ENCODE peak calls at places on chromosomes 4 and X, in ten cellular contexts. One of them, this sample, is unnamed.
A peak's percentile ranks its signal among the peaks of the same experiment; 100 is the strongest.

GRCh38 chr4:129971419-129971818 is 875.5 kb downstream of the C4orf33 start:
- DNase-seq in ovary: no peak
- DNase-seq in pancreas: no peak
- DNase-seq in kidney: no peak
- DNase-seq in Peyer's patch: no peak
- DNase-seq in left ventricle myocardium inferior: no peak
- DNase-seq in heart left ventricle: no peak
- DNase-seq in cardiac muscle cell: no peak
- DNase-seq in MM.1S: no peak
- DNase-seq in psoas muscle: no peak
- DNase-seq in this sample: no peak

GRCh38 chrX:124033821-124034220 is 72.3 kb downstream of the STAG2 start:
- DNase-seq in MM.1S: no peak
- DNase-seq in left ventricle myocardium inferior: no peak
- DNase-seq in cardiac muscle cell: no peak
- DNase-seq in pancreas: no peak
- DNase-seq in heart left ventricle: no peak
- DNase-seq in ovary: no peak
- DNase-seq in kidney: no peak
- DNase-seq in Peyer's patch: no peak
- DNase-seq in psoas muscle: no peak
- DNase-seq in this sample: no peak

GRCh38 chr4:153233761-153234371 is 29.6 kb downstream of the TRIM2 start:
- DNase-seq in Peyer's patch: no peak
- DNase-seq in cardiac muscle cell: no peak
- DNase-seq in pancreas: peak; percentile 37
- DNase-seq in heart left ventricle: no peak
- DNase-seq in psoas muscle: no peak
- DNase-seq in MM.1S: no peak
- DNase-seq in ovary: no peak
- DNase-seq in kidney: no peak
- DNase-seq in left ventricle myocardium inferior: no peak
- DNase-seq in this sample: no peak

GRCh38 chrX:112846787-112847186 is 6.2 kb upstream of the AMOT start:
- DNase-seq in psoas muscle: no peak
- DNase-seq in heart left ventricle: no peak
- DNase-seq in left ventricle myocardium inferior: no peak
- DNase-seq in MM.1S: no peak
- DNase-seq in cardiac muscle cell: no peak
- DNase-seq in ovary: no peak
- DNase-seq in Peyer's patch: no peak
- DNase-seq in kidney: no peak
- DNase-seq in pancreas: no peak
- DNase-seq in this sample: no peak

GRCh38 chr4:165971941-165972340 is 98.9 kb downstream of the TLL1 start:
- DNase-seq in pancreas: no peak
- DNase-seq in kidney: no peak
- DNase-seq in cardiac muscle cell: no peak
- DNase-seq in left ventricle myocardium inferior: no peak
- DNase-seq in MM.1S: no peak
- DNase-seq in psoas muscle: no peak
- DNase-seq in ovary: no peak
- DNase-seq in heart left ventricle: no peak
- DNase-seq in Peyer's patch: peak; percentile 74
- DNase-seq in this sample: no peak

GRCh38 chrX:13463608-13464007 is 105.8 kb upstream of the EGFL6 start:
- DNase-seq in cardiac muscle cell: no peak
- DNase-seq in psoas muscle: peak; percentile 56
- DNase-seq in ovary: no peak
- DNase-seq in MM.1S: no peak
- DNase-seq in heart left ventricle: no peak
- DNase-seq in left ventricle myocardium inferior: peak; percentile 38
- DNase-seq in pancreas: no peak
- DNase-seq in kidney: no peak
- DNase-seq in Peyer's patch: peak; percentile 62
- DNase-seq in this sample: peak; percentile 60

GRCh38 chrX:18864390-18864920 is 119.5 kb downstream of the PHKA2 start:
- DNase-seq in pancreas: no peak
- DNase-seq in MM.1S: no peak
- DNase-seq in psoas muscle: no peak
- DNase-seq in Peyer's patch: no peak
- DNase-seq in cardiac muscle cell: no peak
- DNase-seq in ovary: no peak
- DNase-seq in heart left ventricle: no peak
- DNase-seq in left ventricle myocardium inferior: no peak
- DNase-seq in kidney: no peak
- DNase-seq in this sample: no peak

GRCh38 chrX:95152810-95153209 is 1478.8 kb downstream of the FAM133A start:
- DNase-seq in left ventricle myocardium inferior: no peak
- DNase-seq in MM.1S: no peak
- DNase-seq in kidney: no peak
- DNase-seq in pancreas: no peak
- DNase-seq in psoas muscle: peak; percentile 16
- DNase-seq in heart left ventricle: no peak
- DNase-seq in ovary: no peak
- DNase-seq in cardiac muscle cell: no peak
- DNase-seq in Peyer's patch: no peak
- DNase-seq in this sample: no peak

GRCh38 chr4:3657917-3658913 is 108.0 kb upstream of the ADRA2C start:
- DNase-seq in cardiac muscle cell: no peak
- DNase-seq in pancreas: no peak
- DNase-seq in kidney: peak; percentile 94
- DNase-seq in left ventricle myocardium inferior: peak; percentile 28
- DNase-seq in ovary: no peak
- DNase-seq in psoas muscle: peak; percentile 61
- DNase-seq in Peyer's patch: no peak
- DNase-seq in MM.1S: no peak
- DNase-seq in heart left ventricle: no peak
- DNase-seq in this sample: no peak

GRCh38 chrX:19513383-19513782 is 1.9 kb downstream of the MAP3K15 start:
- DNase-seq in cardiac muscle cell: no peak
- DNase-seq in MM.1S: no peak
- DNase-seq in left ventricle myocardium inferior: no peak
- DNase-seq in psoas muscle: no peak
- DNase-seq in ovary: no peak
- DNase-seq in pancreas: no peak
- DNase-seq in heart left ventricle: no peak
- DNase-seq in kidney: no peak
- DNase-seq in Peyer's patch: no peak
- DNase-seq in this sample: peak; percentile 13

GRCh38 chrX:115452256-115452655 is 108.7 kb upstream of the PLS3 start:
- DNase-seq in kidney: no peak
- DNase-seq in Peyer's patch: no peak
- DNase-seq in pancreas: no peak
- DNase-seq in left ventricle myocardium inferior: no peak
- DNase-seq in heart left ventricle: no peak
- DNase-seq in ovary: no peak
- DNase-seq in psoas muscle: no peak
- DNase-seq in cardiac muscle cell: no peak
- DNase-seq in MM.1S: no peak
- DNase-seq in this sample: no peak

GRCh38 chrX:54710920-54711319 is 87.1 kb downstream of the ITIH6 start:
- DNase-seq in cardiac muscle cell: no peak
- DNase-seq in psoas muscle: no peak
- DNase-seq in MM.1S: no peak
- DNase-seq in Peyer's patch: no peak
- DNase-seq in heart left ventricle: no peak
- DNase-seq in kidney: no peak
- DNase-seq in ovary: no peak
- DNase-seq in left ventricle myocardium inferior: no peak
- DNase-seq in pancreas: no peak
- DNase-seq in this sample: no peak

GRCh38 chrX:11464360-11464759 is 171.1 kb downstream of the AMELX start:
- DNase-seq in heart left ventricle: no peak
- DNase-seq in cardiac muscle cell: no peak
- DNase-seq in pancreas: no peak
- DNase-seq in kidney: no peak
- DNase-seq in ovary: no peak
- DNase-seq in MM.1S: no peak
- DNase-seq in psoas muscle: no peak
- DNase-seq in left ventricle myocardium inferior: no peak
- DNase-seq in Peyer's patch: no peak
- DNase-seq in this sample: no peak

GRCh38 chr4:142408003-142408441 is 438.1 kb downstream of the INPP4B start:
- DNase-seq in Peyer's patch: no peak
- DNase-seq in ovary: no peak
- DNase-seq in kidney: no peak
- DNase-seq in cardiac muscle cell: no peak
- DNase-seq in pancreas: no peak
- DNase-seq in psoas muscle: no peak
- DNase-seq in heart left ventricle: no peak
- DNase-seq in left ventricle myocardium inferior: no peak
- DNase-seq in MM.1S: no peak
- DNase-seq in this sample: no peak

GRCh38 chr4:5365071-5366008 is 314.1 kb downstream of the STK32B start:
- DNase-seq in heart left ventricle: no peak
- DNase-seq in cardiac muscle cell: no peak
- DNase-seq in pancreas: peak; percentile 52
- DNase-seq in left ventricle myocardium inferior: no peak
- DNase-seq in Peyer's patch: no peak
- DNase-seq in ovary: no peak
- DNase-seq in kidney: no peak
- DNase-seq in MM.1S: peak; percentile 55
- DNase-seq in psoas muscle: no peak
- DNase-seq in this sample: no peak

DNA sequence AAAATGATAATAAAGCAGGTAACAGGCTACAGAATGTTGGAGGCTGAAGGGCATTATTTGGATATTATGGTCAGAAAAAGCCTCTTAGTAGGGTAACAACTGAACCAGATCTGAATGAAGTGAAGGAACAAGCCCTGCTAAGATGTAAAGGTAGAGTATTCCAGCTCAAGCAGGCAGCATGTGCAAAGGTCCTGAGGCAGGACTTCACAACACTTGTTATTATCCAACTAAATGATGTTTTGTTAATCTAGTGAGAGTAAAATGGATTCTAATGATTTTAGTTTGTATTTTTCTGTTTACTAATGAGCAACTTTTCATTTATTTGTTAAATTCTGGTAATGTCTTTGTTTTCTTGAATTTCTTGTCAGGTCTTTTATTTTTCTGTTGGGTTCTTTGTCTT is 35.7 kb downstream of the RAB33B start:
- DNase-seq in psoas muscle: no peak
- DNase-seq in ovary: no peak
- DNase-seq in Peyer's patch: no peak
- DNase-seq in left ventricle myocardium inferior: no peak
- DNase-seq in pancreas: no peak
- DNase-seq in MM.1S: no peak
- DNase-seq in heart left ventricle: no peak
- DNase-seq in cardiac muscle cell: no peak
- DNase-seq in kidney: no peak
- DNase-seq in this sample: no peak
- H3K27ac ChIP-seq in psoas muscle: no peak overlapping the region
- H3K27ac ChIP-seq in ovary: no peak overlapping the region
- H3K27ac ChIP-seq in Peyer's patch: no peak overlapping the region
- H3K27ac ChIP-seq in left ventricle myocardium inferior: no peak overlapping the region
- H3K27ac ChIP-seq in pancreas: no peak overlapping the region
- H3K27ac ChIP-seq in MM.1S: no peak overlapping the region
- H3K27ac ChIP-seq in heart left ventricle: no peak overlapping the region
- H3K27ac ChIP-seq in cardiac muscle cell: no peak overlapping the region
- H3K27ac ChIP-seq in kidney: no peak overlapping the region
- H3K27ac ChIP-seq in this sample: no peak overlapping the region

GRCh38 chr4:39924014-39924413 is 53.7 kb downstream of the PDS5A start:
- DNase-seq in kidney: no peak
- DNase-seq in cardiac muscle cell: no peak
- DNase-seq in psoas muscle: no peak
- DNase-seq in left ventricle myocardium inferior: no peak
- DNase-seq in heart left ventricle: no peak
- DNase-seq in MM.1S: no peak
- DNase-seq in pancreas: no peak
- DNase-seq in ovary: no peak
- DNase-seq in Peyer's patch: no peak
- DNase-seq in this sample: no peak

DNA sequence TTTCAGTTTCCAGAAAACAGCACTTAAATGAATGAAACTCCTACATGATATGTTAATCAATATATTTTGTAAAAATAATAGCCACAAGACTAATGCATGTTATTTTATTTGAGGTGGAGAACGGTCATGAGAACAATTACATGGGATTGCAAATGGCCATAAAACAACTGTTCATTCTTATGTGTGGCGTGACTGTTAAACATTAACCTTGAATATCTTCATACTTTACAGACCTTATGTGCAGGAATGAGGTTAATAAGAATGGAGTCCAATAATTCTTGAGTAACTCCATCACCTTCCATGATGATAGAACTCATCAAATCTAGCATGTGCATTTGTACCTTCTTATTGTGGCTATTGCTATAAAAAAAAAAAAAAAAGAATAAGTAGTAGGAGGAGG is 55.3 kb downstream of the PDS5A start:
- DNase-seq in heart left ventricle: no peak
- DNase-seq in kidney: no peak
- DNase-seq in cardiac muscle cell: no peak
- DNase-seq in MM.1S: no peak
- DNase-seq in psoas muscle: no peak
- DNase-seq in left ventricle myocardium inferior: no peak
- DNase-seq in ovary: no peak
- DNase-seq in pancreas: no peak
- DNase-seq in Peyer's patch: no peak
- DNase-seq in this sample: no peak
- H3K36me3 ChIP-seq in heart left ventricle: peaks cover 2% of the 10 kb centered on the region
- H3K36me3 ChIP-seq in kidney: peaks cover 6% of the 10 kb centered on the region
- H3K36me3 ChIP-seq in cardiac muscle cell: peaks cover 26% of the 10 kb centered on the region
- H3K36me3 ChIP-seq in MM.1S: no peaks in the 10 kb centered on the region
- H3K36me3 ChIP-seq in psoas muscle: no peaks in the 10 kb centered on the region
- H3K36me3 ChIP-seq in left ventricle myocardium inferior: peaks cover 47% of the 10 kb centered on the region
- H3K36me3 ChIP-seq in ovary: no peaks in the 10 kb centered on the region
- H3K36me3 ChIP-seq in pancreas: no peaks in the 10 kb centered on the region
- H3K36me3 ChIP-seq in Peyer's patch: no peaks in the 10 kb centered on the region
- H3K36me3 ChIP-seq in this sample: peaks cover 84% of the 10 kb centered on the region

DNA sequence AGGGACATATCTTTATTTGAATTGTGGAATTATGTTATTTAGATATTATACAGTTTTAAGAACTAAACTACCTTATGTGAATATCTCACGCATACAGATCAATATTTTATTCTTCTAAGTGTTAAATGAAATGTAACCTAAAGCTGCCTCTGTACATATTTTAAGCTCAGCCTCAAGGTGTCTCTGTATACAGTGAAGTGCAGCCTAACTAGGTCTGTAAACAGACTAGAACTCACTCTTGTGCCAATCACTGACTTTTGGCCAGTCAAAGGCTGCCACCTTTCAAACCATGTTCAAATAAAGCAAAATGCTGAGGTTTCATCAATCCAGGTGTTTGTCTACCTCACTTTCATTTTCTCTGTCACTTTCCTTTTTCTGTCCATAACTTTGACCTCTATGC is 1074.5 kb upstream of the PRKX start:
- DNase-seq in MM.1S: peak; percentile 34
- DNase-seq in Peyer's patch: no peak
- DNase-seq in left ventricle myocardium inferior: no peak
- DNase-seq in psoas muscle: no peak
- DNase-seq in kidney: no peak
- DNase-seq in ovary: no peak
- DNase-seq in heart left ventricle: no peak
- DNase-seq in pancreas: no peak
- DNase-seq in cardiac muscle cell: no peak
- DNase-seq in this sample: no peak
- TF ChIP-seq CTCF in MM.1S: no peak
- TF ChIP-seq CTCF in Peyer's patch: no peak
- TF ChIP-seq CTCF in left ventricle myocardium inferior: no peak
- TF ChIP-seq CTCF in psoas muscle: no peak
- TF ChIP-seq CTCF in kidney: no peak
- TF ChIP-seq CTCF in ovary: no peak
- TF ChIP-seq CTCF in heart left ventricle: no peak
- TF ChIP-seq CTCF in pancreas: no peak
- TF ChIP-seq CTCF in cardiac muscle cell: no peak
- TF ChIP-seq CTCF in this sample: no peak

GRCh38 chrX:45454235-45454634 is 253.6 kb upstream of the DIPK2B start:
- DNase-seq in left ventricle myocardium inferior: no peak
- DNase-seq in kidney: no peak
- DNase-seq in pancreas: no peak
- DNase-seq in heart left ventricle: no peak
- DNase-seq in Peyer's patch: no peak
- DNase-seq in psoas muscle: no peak
- DNase-seq in cardiac muscle cell: no peak
- DNase-seq in MM.1S: no peak
- DNase-seq in ovary: no peak
- DNase-seq in this sample: no peak
- H3K27ac ChIP-seq in left ventricle myocardium inferior: no peak overlapping the region
- H3K27ac ChIP-seq in kidney: no peak overlapping the region
- H3K27ac ChIP-seq in pancreas: no peak overlapping the region
- H3K27ac ChIP-seq in heart left ventricle: no peak overlapping the region
- H3K27ac ChIP-seq in Peyer's patch: no peak overlapping the region
- H3K27ac ChIP-seq in psoas muscle: no peak overlapping the region
- H3K27ac ChIP-seq in cardiac muscle cell: no peak overlapping the region
- H3K27ac ChIP-seq in MM.1S: no peak overlapping the region
- H3K27ac ChIP-seq in ovary: no peak overlapping the region
- H3K27ac ChIP-seq in this sample: no peak overlapping the region